ENCODE peak calls at places on chromosomes 12 and 14, in ten cellular contexts. Y is fibroblast of the aortic adventitia, T is PC-3, R is choroid plexus epithelial cell, Q is GM12878, U is A549, H is ovary, M is neuronal stem cell, B is lung, J is cardiac muscle cell. W is an unnamed sample.

GRCh38 chr14:102255401-102256190 is 49.4 kb downstream of the MOK start:
- DNase-seq in Y (peak), T (no peak), R (peak), Q (no peak), U (peak), H (peak), M (no peak), B (no peak), J (no peak), W (no peak)

GRCh38 chr14:27528328-27528727 is 930.5 kb upstream of the NOVA1 start:
- DNase-seq in Y (peak), T (peak), R (peak), Q (no peak), U (peak), H (no peak), M (peak), B (no peak), J (peak), W (no peak)

GRCh38 chr12:108457734-108458361 is 57.2 kb upstream of the FICD start:
- DNase-seq in Y (no peak), T (no peak), R (peak), Q (no peak), U (no peak), H (no peak), M (no peak), B (no peak), J (no peak), W (no peak)

GRCh38 chr14:23544511-23545447 is 6.8 kb downstream of the ZFHX2 start:
- DNase-seq in Y (no peak), T (no peak), R (peak), Q (no peak), U (no peak), H (no peak), M (no peak), B (no peak), J (peak), W (no peak)

GRCh38 chr14:94613720-94614644 is 1.8 kb downstream of the SERPINA3 start:
- DNase-seq in Y (no peak), T (no peak), R (no peak), Q (no peak), U (no peak), H (no peak), M (no peak), B (no peak), J (no peak), W (no peak)

GRCh38 chr14:72492196-72492595 is 401.7 kb downstream of the DPF3 start:
- DNase-seq in Y (no peak), T (no peak), R (no peak), Q (no peak), U (no peak), H (no peak), M (no peak), B (no peak), J (no peak), W (no peak)

GRCh38 chr12:57816001-57816854 is 2.3 kb downstream of the AVIL start:
- DNase-seq in Y (no peak), T (no peak), R (no peak), Q (no peak), U (no peak), H (no peak), M (no peak), B (no peak), J (no peak), W (no peak)

GRCh38 chr12:39413836-39414771 is 28.8 kb downstream of the KIF21A start:
- DNase-seq in Y (no peak), T (no peak), R (no peak), Q (no peak), U (no peak), H (no peak), M (no peak), B (no peak), J (no peak), W (no peak)

GRCh38 chr12:15001733-15002471 is 29.1 kb downstream of the PDE6H start:
- DNase-seq in Y (peak), T (no peak), R (peak), Q (no peak), U (no peak), H (peak), M (no peak), B (no peak), J (peak), W (no peak)

GRCh38 chr14:74973003-74973614 is 17.7 kb upstream of the PGF start:
- DNase-seq in Y (no peak), T (no peak), R (peak), Q (no peak), U (no peak), H (no peak), M (no peak), B (no peak), J (no peak), W (peak)

GRCh38 chr12:110179291-110179690 is 55.1 kb downstream of the IFT81 start:
- DNase-seq in Y (peak), T (peak), R (peak), Q (no peak), U (no peak), H (no peak), M (no peak), B (no peak), J (no peak), W (no peak)

GRCh38 chr12:5739862-5740370 is 205.1 kb downstream of the ANO2 start:
- DNase-seq in Y (no peak), T (no peak), R (no peak), Q (no peak), U (no peak), H (no peak), M (no peak), B (peak), J (no peak), W (no peak)

GRCh38 chr14:51431033-51431709 is 191.1 kb downstream of the TMX1 start:
- DNase-seq in Y (no peak), T (no peak), R (peak), Q (no peak), U (no peak), H (no peak), M (no peak), B (no peak), J (no peak), W (no peak)

GRCh38 chr14:79831198-79831890 is 380.0 kb downstream of the DIO2 start:
- DNase-seq in Y (no peak), T (no peak), R (peak), Q (no peak), U (no peak), H (no peak), M (no peak), B (no peak), J (no peak), W (no peak)

GRCh38 chr12:106113446-106114083 is 25.2 kb downstream of the NUAK1 start:
- DNase-seq in Y (peak), T (no peak), R (no peak), Q (no peak), U (no peak), H (no peak), M (no peak), B (no peak), J (no peak), W (no peak)

GRCh38 chr12:77947326-77947725 is 116.6 kb downstream of the NAV3 start:
- DNase-seq in Y (peak), T (peak), R (peak), Q (no peak), U (no peak), H (no peak), M (no peak), B (no peak), J (no peak), W (no peak)

GRCh38 chr12:6551496-6552139 is 4.2 kb downstream of the IFFO1 start:
- DNase-seq in Y (peak), T (no peak), R (peak), Q (no peak), U (no peak), H (no peak), M (no peak), B (no peak), J (no peak), W (no peak)

GRCh38 chr14:50060871-50061663 is 55.3 kb downstream of the VCPKMT start:
- DNase-seq in Y (peak), T (peak), R (peak), Q (no peak), U (peak), H (peak), M (no peak), B (no peak), J (no peak), W (peak)

GRCh38 chr14:55851301-55851700 is 266.9 kb upstream of the PELI2 start:
- DNase-seq in Y (no peak), T (no peak), R (no peak), Q (no peak), U (no peak), H (no peak), M (no peak), B (no peak), J (no peak), W (no peak)

GRCh38 chr14:67599698-67600561 is at the start of gene PIGH:
- DNase-seq in Y (peak), T (peak), R (peak), Q (peak), U (peak), H (peak), M (peak), B (peak), J (peak), W (peak)

GRCh38 chr14:77266336-77266735 is 4.7 kb downstream of the NGB start:
- DNase-seq in Y (no peak), T (no peak), R (no peak), Q (no peak), U (no peak), H (no peak), M (no peak), B (no peak), J (no peak), W (no peak)

GRCh38 chr14:23300687-23301223 is 1.9 kb downstream of the PPP1R3E start:
- DNase-seq in Y (no peak), T (peak), R (no peak), Q (no peak), U (no peak), H (peak), M (no peak), B (no peak), J (peak), W (no peak)

GRCh38 chr12:114694436-114695304 is 10.7 kb upstream of the TBX3 start:
- DNase-seq in Y (no peak), T (no peak), R (no peak), Q (no peak), U (no peak), H (no peak), M (no peak), B (no peak), J (no peak), W (no peak)

GRCh38 chr14:37591941-37592287 is 3.1 kb downstream of the FOXA1 start:
- DNase-seq in Y (no peak), T (peak), R (no peak), Q (no peak), U (no peak), H (no peak), M (no peak), B (peak), J (no peak), W (peak)

GRCh38 chr14:102479107-102479506 is 30.5 kb downstream of the ANKRD9 start:
- DNase-seq in Y (no peak), T (no peak), R (no peak), Q (no peak), U (no peak), H (no peak), M (no peak), B (no peak), J (no peak), W (no peak)

GRCh38 chr14:72996916-72997315 is 30.0 kb downstream of the ZFYVE1 start:
- DNase-seq in Y (no peak), T (no peak), R (no peak), Q (no peak), U (no peak), H (no peak), M (no peak), B (no peak), J (no peak), W (no peak)

GRCh38 chr12:95633049-95633545 is 81.8 kb upstream of the USP44 start:
- DNase-seq in Y (peak), T (peak), R (peak), Q (no peak), U (peak), H (no peak), M (no peak), B (peak), J (no peak), W (peak)

GRCh38 chr12:18224745-18225144 is 36.6 kb upstream of the PIK3C2G start:
- DNase-seq in Y (peak), T (peak), R (peak), Q (no peak), U (peak), H (no peak), M (peak), B (no peak), J (peak), W (no peak)

GRCh38 chr12:67645571-67645970 is 3.0 kb upstream of the DYRK2 start:
- DNase-seq in Y (peak), T (no peak), R (peak), Q (no peak), U (no peak), H (no peak), M (no peak), B (no peak), J (no peak), W (no peak)

GRCh38 chr14:71647086-71647784 is 285.0 kb upstream of the RGS6 start:
- DNase-seq in Y (no peak), T (peak), R (no peak), Q (no peak), U (no peak), H (no peak), M (no peak), B (peak), J (no peak), W (peak)

GRCh38 chr14:104966261-104967143 is 11.7 kb downstream of the AHNAK2 start:
- DNase-seq in Y (no peak), T (no peak), R (no peak), Q (no peak), U (no peak), H (peak), M (no peak), B (no peak), J (no peak), W (no peak)

GRCh38 chr12:15788266-15789214 is 648 bp downstream of the EPS8 start:
- DNase-seq in Y (peak), T (peak), R (peak), Q (peak), U (peak), H (peak), M (peak), B (peak), J (peak), W (peak)

GRCh38 chr12:103011974-103012763 is 54.7 kb downstream of the ASCL1 start:
- DNase-seq in Y (no peak), T (no peak), R (no peak), Q (no peak), U (no peak), H (no peak), M (no peak), B (no peak), J (peak), W (no peak)

GRCh38 chr14:77344597-77344996 is 23.8 kb downstream of the GSTZ1 start:
- DNase-seq in Y (no peak), T (peak), R (no peak), Q (no peak), U (no peak), H (no peak), M (no peak), B (no peak), J (no peak), W (no peak)

GRCh38 chr14:88422919-88423318 is 37.5 kb downstream of the SPATA7 start:
- DNase-seq in Y (peak), T (peak), R (peak), Q (no peak), U (no peak), H (no peak), M (no peak), B (no peak), J (no peak), W (peak)

GRCh38 chr14:88420187-88420586 is 34.7 kb downstream of the SPATA7 start:
- DNase-seq in Y (no peak), T (no peak), R (no peak), Q (no peak), U (no peak), H (no peak), M (no peak), B (no peak), J (no peak), W (no peak)

GRCh38 chr14:88422036-88422435 is 36.6 kb downstream of the SPATA7 start:
- DNase-seq in Y (no peak), T (no peak), R (no peak), Q (no peak), U (no peak), H (no peak), M (no peak), B (no peak), J (peak), W (no peak)

GRCh38 chr14:88424573-88424972 is 39.1 kb downstream of the SPATA7 start:
- DNase-seq in Y (peak), T (peak), R (no peak), Q (no peak), U (no peak), H (no peak), M (no peak), B (no peak), J (no peak), W (no peak)

GRCh38 chr14:88421286-88421685 is 35.8 kb downstream of the SPATA7 start:
- DNase-seq in Y (peak), T (no peak), R (peak), Q (no peak), U (no peak), H (no peak), M (no peak), B (no peak), J (no peak), W (no peak)
- H3K4me3 ChIP-seq in Y (no peak), T (no peak), R (no peak), Q (no peak), U (no peak), H (no peak), M (no peak), B (no peak), J (no peak), W (no peak)

GRCh38 chr12:49923035-49923644 is 19.4 kb upstream of the FAIM2 start:
- DNase-seq in Y (peak), T (no peak), R (no peak), Q (no peak), U (no peak), H (peak), M (no peak), B (no peak), J (no peak), W (no peak)

GRCh38 chr12:49922349-49923034 is 18.8 kb upstream of the FAIM2 start:
- DNase-seq in Y (peak), T (no peak), R (no peak), Q (no peak), U (no peak), H (peak), M (no peak), B (no peak), J (no peak), W (no peak)

GRCh38 chr12:49923878-49924610 is 20.3 kb upstream of the FAIM2 start:
- DNase-seq in Y (peak), T (no peak), R (no peak), Q (no peak), U (no peak), H (peak), M (no peak), B (no peak), J (no peak), W (no peak)

GRCh38 chr12:49925433-49926194 is 21.9 kb upstream of the FAIM2 start:
- DNase-seq in Y (no peak), T (no peak), R (no peak), Q (no peak), U (no peak), H (peak), M (no peak), B (no peak), J (no peak), W (no peak)

GRCh38 chr12:49924847-49925246 is 21.1 kb upstream of the FAIM2 start:
- DNase-seq in Y (no peak), T (no peak), R (no peak), Q (no peak), U (no peak), H (no peak), M (no peak), B (no peak), J (no peak), W (no peak)
- H3K4me3 ChIP-seq in Y (no peak), T (no peak), R (no peak), Q (no peak), U (no peak), H (no peak), M (no peak), B (no peak), J (no peak), W (no peak)

DNA sequence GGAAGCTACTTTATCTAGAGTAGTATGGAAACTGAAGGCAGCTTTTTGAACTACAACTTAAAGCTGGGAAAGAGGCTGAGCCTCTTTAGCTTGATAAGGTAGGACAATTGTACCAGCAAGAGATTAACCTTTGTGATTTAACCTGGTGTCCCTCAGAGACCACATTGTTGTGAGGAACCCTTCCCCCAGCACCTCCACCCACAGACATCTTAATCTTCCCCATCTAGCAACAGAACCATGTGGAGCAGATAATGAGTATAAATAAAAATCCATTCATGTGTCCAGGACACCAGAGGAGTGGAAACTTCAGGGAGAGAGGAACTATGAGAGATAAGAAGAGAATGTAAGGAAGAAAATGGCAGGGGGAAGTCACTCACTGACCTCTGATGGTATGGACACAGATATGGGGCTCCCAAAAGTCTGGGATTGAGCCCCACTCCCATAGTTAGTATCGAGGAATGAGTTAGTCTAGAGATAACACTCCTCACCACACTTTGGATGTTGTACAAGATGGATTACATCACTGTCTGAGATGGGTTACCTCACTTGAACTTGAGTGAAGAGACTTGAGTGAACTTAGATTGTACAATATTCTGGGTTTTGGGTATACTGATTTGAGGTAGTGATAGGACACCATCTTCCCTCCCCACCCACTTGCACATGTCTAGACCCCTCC is 33.9 kb upstream of the SLC38A2 start:
- DNase-seq in Y (peak), T (no peak), R (peak), Q (no peak), U (no peak), H (no peak), M (no peak), B (no peak), J (no peak), W (no peak)
- H3K4me3 ChIP-seq in Y (no peak), T (no peak), R (no peak), Q (no peak), U (no peak), H (no peak), M (no peak), B (no peak), J (no peak), W (no peak)

DNA sequence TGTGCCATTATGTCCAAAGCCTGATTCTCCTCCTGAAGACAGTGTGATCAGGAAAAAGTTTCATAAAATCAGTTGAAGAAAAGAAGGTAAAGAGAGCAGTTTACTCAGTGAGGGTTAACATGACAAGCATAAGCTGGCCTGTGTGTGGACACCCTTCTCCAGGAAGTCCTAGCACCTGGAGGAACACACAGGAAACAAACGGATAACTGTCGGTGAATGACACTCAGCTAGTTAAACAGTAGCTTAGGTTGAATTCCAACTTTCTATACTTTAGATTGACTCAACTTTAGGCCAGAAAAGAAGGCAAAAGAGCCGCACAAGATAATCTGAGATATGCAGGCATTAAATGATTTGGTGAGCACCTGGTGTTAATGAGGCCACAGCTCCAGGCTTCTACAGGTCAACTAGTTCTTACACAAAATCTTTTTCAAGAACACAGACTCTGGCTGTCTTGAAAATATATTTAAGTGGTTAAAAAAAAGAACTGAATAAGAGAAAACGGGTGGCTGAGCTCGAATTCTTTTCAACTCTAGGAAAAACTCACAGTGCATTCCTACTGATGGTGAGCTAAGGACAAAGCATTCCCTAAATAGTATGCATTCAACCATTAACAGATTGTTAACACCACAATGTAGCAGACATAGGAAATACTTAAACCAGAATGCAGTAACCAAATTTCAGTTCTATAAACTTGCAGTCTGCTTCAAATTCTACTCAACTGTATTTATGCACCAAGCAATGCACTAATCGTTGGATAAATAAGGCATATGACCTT is 56.9 kb upstream of the TSPAN8 start:
- DNase-seq in Y (peak), T (no peak), R (peak), Q (no peak), U (no peak), H (no peak), M (peak), B (no peak), J (peak), W (no peak)
- H3K4me3 ChIP-seq in Y (no peak), T (no peak), R (no peak), Q (no peak), U (no peak), H (no peak), M (no peak), B (no peak), J (no peak), W (no peak)

W was measured in PC-9.